ENCODE peak calls at places on chromosomes 2 and 18, in eight cellular contexts. Z is prostate gland; N is right cardiac atrium; T is CD4-positive, alpha-beta memory T cell; W is cardiac fibroblast; U is uterus; X is colonic mucosa; C is AG10803. H is an unnamed sample.

GRCh38 chr2:204228169-204228940 is 291.8 kb downstream of the ICOS start:
- DNase-seq in U (no peak), X (no peak), W (no peak), T (no peak), N (no peak), Z (no peak), C (no peak), H (no peak)

GRCh38 chr2:240920783-240921231 is 14.7 kb downstream of the CROCC2 start:
- DNase-seq in X (peak), U (peak), N (peak), W (no peak), T (no peak), C (peak), Z (no peak), H (no peak)

GRCh38 chr18:49094136-49094535 is 143.4 kb upstream of the SMAD7 start:
- DNase-seq in Z (no peak), W (peak), C (peak), T (no peak), X (no peak), U (no peak), N (no peak), H (no peak)

GRCh38 chr2:176117823-176118376 is 1.3 kb downstream of the HOXD10 start:
- DNase-seq in N (no peak), U (no peak), X (no peak), C (no peak), W (no peak), Z (no peak), T (no peak), H (no peak)

GRCh38 chr2:239979243-239980023 is 45.7 kb downstream of the NDUFA10 start:
- DNase-seq in N (no peak), U (peak), X (no peak), Z (no peak), W (peak), T (no peak), C (peak), H (no peak)

GRCh38 chr2:106144621-106145331 is 49.3 kb downstream of the UXS1 start:
- DNase-seq in Z (no peak), N (no peak), T (peak), C (no peak), U (no peak), W (no peak), X (no peak), H (no peak)

GRCh38 chr2:11930211-11930761 is 183.9 kb downstream of the LPIN1 start:
- DNase-seq in T (no peak), N (no peak), X (peak), W (peak), U (peak), C (no peak), Z (no peak), H (no peak)

GRCh38 chr18:40911582-40912254 is 1043.3 kb upstream of the PIK3C3 start:
- DNase-seq in N (no peak), W (peak), T (no peak), X (no peak), U (no peak), Z (no peak), C (peak), H (no peak)

GRCh38 chr2:55923091-55923977 is at the start of gene EFEMP1:
- DNase-seq in Z (peak), X (peak), T (no peak), C (peak), N (peak), W (peak), U (peak), H (peak)

GRCh38 chr18:48975221-48975816 is 24.6 kb upstream of the SMAD7 start:
- DNase-seq in W (no peak), T (no peak), X (no peak), U (peak), N (no peak), Z (no peak), C (no peak), H (no peak)

GRCh38 chr2:126809357-126809756 is 89.3 kb upstream of the TEX51 start:
- DNase-seq in N (no peak), W (no peak), T (no peak), Z (no peak), U (no peak), X (peak), C (no peak), H (no peak)

GRCh38 chr18:79011300-79011870 is 31.8 kb downstream of the SALL3 start:
- DNase-seq in T (no peak), C (no peak), N (no peak), W (no peak), U (no peak), Z (no peak), X (no peak), H (no peak)

GRCh38 chr2:165410231-165410630 is 59.3 kb upstream of the CSRNP3 start:
- DNase-seq in W (no peak), N (no peak), X (no peak), Z (no peak), C (no peak), T (no peak), U (no peak), H (no peak)

GRCh38 chr2:222410534-222410933 is 13.8 kb upstream of the SGPP2 start:
- DNase-seq in U (no peak), W (no peak), X (no peak), N (no peak), C (no peak), Z (no peak), T (no peak), H (no peak)

GRCh38 chr18:26460449-26461091 is 87.8 kb downstream of the KCTD1 start:
- DNase-seq in N (peak), W (peak), C (peak), X (no peak), T (no peak), Z (peak), U (no peak), H (no peak)

GRCh38 chr2:30979822-30980245 is 158.4 kb downstream of the GALNT14 start:
- DNase-seq in U (peak), X (no peak), T (no peak), Z (peak), C (peak), N (peak), W (peak), H (no peak)

GRCh38 chr2:178994264-178994663 is 55.7 kb downstream of the CCDC141 start:
- DNase-seq in Z (no peak), N (no peak), U (no peak), T (no peak), X (no peak), C (no peak), W (no peak), H (no peak)

GRCh38 chr18:456361-456821 is 44.1 kb downstream of the COLEC12 start:
- DNase-seq in X (no peak), C (peak), N (peak), W (peak), T (no peak), Z (peak), U (peak), H (no peak)

GRCh38 chr18:10792181-10792580 is 266.4 kb downstream of the NAPG start:
- DNase-seq in X (no peak), C (no peak), T (no peak), W (peak), U (no peak), Z (no peak), N (no peak), H (no peak)

GRCh38 chr2:101150306-101151140 is 659 bp downstream of the TBC1D8 start:
- DNase-seq in N (peak), Z (peak), X (peak), W (no peak), T (no peak), U (peak), C (no peak), H (no peak)

GRCh38 chr18:35525795-35526475 is 28.2 kb upstream of the INO80C start:
- DNase-seq in N (no peak), Z (no peak), X (no peak), T (no peak), C (no peak), W (no peak), U (no peak), H (no peak)

GRCh38 chr2:70431948-70432347 is 121.7 kb downstream of the TGFA start:
- DNase-seq in U (no peak), T (no peak), W (no peak), Z (no peak), X (no peak), N (no peak), C (no peak), H (no peak)

GRCh38 chr2:190829642-190830041 is 51.0 kb upstream of the GLS start:
- DNase-seq in Z (no peak), N (no peak), T (no peak), C (no peak), W (no peak), X (no peak), U (no peak), H (no peak)

GRCh38 chr2:159713691-159714585 is 1.6 kb downstream of the MARCHF7 start:
- DNase-seq in C (peak), N (no peak), T (no peak), X (no peak), U (no peak), Z (no peak), W (peak), H (no peak)

GRCh38 chr2:159712929-159713575 is 746 bp downstream of the MARCHF7 start:
- DNase-seq in C (peak), Z (no peak), X (no peak), N (no peak), W (peak), U (no peak), T (peak), H (no peak)

GRCh38 chr2:159710601-159711180 is 1.6 kb upstream of the MARCHF7 start:
- DNase-seq in X (no peak), Z (no peak), W (peak), C (no peak), T (no peak), N (no peak), U (no peak), H (no peak)

GRCh38 chr2:159711562-159712193 is 628 bp upstream of the MARCHF7 start:
- DNase-seq in N (no peak), U (no peak), T (peak), C (no peak), W (no peak), Z (no peak), X (no peak), H (peak)

DNA sequence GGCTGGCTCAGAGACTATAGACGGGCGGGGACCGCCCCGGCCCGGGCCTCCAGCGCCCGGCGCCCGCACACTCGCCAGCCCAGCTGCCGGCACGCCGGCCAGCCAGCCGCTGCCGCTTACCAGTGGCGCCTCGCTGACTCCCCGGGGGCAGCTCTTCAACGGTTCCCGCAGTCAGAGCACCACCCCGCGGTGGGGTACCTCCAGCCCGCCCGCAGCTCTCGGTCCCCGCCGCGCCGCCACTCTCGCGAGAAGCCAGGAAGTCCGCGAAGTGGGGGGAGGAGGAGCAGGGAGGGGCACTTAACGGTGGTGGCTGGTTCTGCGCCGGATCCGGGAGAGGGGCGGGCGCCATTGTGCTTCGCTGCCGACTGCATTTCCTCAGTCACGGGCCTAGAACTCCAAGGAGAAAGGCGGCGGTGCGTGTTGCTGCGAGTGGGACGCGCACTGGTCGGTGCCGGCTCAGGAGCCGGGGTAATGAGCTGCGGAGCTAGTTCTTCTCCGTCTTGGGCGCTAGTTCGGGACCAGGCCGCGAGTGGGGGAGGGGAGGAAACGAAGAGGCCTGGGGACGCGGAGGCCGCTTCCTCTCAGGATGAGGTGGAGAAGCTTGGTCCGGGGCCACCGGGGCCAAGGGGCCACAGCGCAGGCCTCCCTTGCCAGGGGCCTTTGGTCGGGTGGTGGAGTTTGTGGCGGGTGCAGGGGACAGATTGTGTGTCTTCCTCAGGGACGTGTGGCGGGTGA is at the start of gene MARCHF7:
- DNase-seq in N (peak), W (peak), C (peak), X (peak), T (peak), U (peak), Z (peak), H (peak)
- H3K4me3 ChIP-seq in N (peak), W (peak), C (peak), X (peak), T (peak), U (peak), Z (peak), H (peak)

DNA sequence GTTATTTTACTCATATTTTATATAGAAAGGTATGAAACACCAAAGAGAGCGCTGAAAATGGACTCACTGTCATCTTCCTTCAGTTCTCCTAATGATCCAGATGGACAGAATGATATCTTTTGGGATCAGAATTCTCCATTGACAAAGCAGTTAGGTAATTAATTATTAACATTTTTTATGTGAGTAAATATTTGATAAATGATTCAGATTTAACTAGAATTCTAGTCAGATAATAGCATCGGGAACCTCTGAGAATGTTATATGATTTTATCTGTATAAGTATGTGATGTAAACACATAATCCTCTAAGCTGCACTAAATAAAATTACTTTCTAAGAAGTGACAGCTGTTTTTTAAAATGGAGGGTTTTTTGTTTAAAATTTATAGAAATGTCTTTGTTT is 2.0 kb downstream of the ETAA1 start:
- DNase-seq in N (no peak), C (no peak), X (no peak), U (no peak), Z (no peak), W (no peak), T (no peak), H (no peak)
- H3K4me3 ChIP-seq in N (no peak), C (no peak), X (no peak), U (no peak), Z (no peak), W (no peak), T (no peak), H (no peak)

DNA sequence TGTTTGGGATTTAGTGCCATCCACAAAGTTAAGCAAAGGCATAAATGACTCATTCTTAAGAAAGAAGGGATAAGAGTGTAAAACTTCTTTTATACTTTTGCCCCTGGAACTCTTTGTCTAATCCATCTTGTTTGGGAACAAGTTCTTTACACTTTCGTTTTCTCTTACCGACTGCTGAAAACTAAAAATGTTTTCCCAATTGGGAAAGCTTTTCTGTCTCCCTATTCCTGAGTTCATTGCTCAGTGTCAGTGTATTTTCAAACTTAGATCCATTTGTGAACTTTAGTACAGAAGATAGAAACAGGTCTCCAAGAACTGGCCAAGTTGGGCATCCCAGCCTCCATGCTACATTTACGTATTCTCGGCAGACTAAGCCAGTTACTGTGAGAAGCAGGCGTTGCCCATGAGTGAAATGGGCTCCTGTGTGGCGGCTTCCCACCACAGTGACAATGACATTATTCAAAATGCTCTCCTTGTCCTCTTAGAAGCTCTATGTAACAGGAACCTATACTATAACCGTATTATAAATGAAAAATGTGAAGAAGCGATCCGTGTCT is 51.7 kb downstream of the TGOLN2 start:
- DNase-seq in X (no peak), Z (no peak), N (no peak), U (no peak), T (no peak), W (no peak), C (no peak), H (no peak)
- H3K4me3 ChIP-seq in X (no peak), Z (no peak), N (peak), U (peak), T (no peak), W (peak), C (peak), H (no peak)

GRCh38 chr18:77076111-77076510 is 56.5 kb downstream of the MBP start:
- DNase-seq in W (no peak), N (no peak), X (no peak), Z (no peak), T (no peak), C (no peak), U (no peak), H (no peak)
- H3K4me3 ChIP-seq in W (no peak), N (no peak), X (no peak), Z (no peak), T (no peak), C (no peak), U (no peak), H (no peak)

DNA sequence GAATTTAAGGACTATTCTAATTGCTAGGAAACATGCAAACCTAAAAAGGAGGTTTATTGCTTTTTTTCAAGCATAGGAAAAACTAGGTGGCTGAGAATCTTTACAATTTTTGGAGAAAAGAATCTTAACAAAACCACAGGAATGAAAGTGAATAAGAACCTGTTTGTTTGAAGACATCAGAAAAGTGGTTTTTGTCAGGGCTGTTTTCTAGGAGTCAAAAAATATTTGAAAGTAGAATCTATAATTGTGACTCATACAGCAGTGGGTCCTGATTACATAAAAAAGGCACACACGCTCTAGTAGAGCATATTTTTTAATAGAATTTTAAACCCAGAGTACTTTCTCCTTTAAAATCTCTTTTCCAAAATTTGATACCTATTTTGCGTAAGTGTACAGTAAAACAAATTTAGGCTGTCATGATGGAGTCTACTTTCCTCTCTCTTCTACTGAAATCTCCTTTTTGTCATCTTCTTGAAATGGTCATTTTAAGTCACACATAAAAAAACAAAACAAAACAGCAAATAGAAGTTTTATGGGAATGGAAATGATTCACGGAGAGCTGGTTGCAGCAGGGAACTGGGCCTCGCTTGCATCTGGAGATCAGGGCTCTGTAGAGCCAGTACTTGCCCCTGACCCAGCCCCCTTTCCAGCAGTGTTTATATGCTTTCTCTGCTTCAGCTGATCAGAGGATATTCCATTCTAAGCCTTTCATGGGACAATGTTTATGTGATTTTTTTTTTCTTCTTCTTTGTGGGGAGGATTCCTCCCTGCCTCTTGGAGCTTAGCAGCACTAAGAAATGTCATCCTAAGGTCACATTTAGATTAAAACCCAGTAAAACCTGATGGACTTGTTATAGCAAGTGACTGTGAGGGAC is 59.1 kb upstream of the PELI1 start:
- DNase-seq in T (no peak), C (peak), X (no peak), N (no peak), U (no peak), Z (no peak), W (no peak), H (no peak)
- H3K4me3 ChIP-seq in T (peak), C (no peak), X (no peak), N (peak), U (no peak), Z (no peak), W (no peak), H (no peak)

GRCh38 chr2:238938460-238939055 is 90.7 kb downstream of the TWIST2 start:
- DNase-seq in C (peak), T (no peak), Z (no peak), U (peak), W (peak), N (peak), X (peak), H (no peak)
- H3K4me3 ChIP-seq in C (no peak), T (no peak), Z (no peak), U (no peak), W (no peak), N (no peak), X (no peak), H (no peak)

GRCh38 chr2:23777857-23778256 is 149.1 kb downstream of the ATAD2B start:
- DNase-seq in U (no peak), X (no peak), T (no peak), W (no peak), C (no peak), Z (no peak), N (no peak), H (no peak)
- H3K4me3 ChIP-seq in U (no peak), X (no peak), T (no peak), W (no peak), C (no peak), Z (no peak), N (no peak), H (no peak)